ENCODE peak calls at places on chromosomes 11 and 22, in six cellular contexts. I, P, R, Y, G and X are unnamed samples.

GRCh38 chr22:40322818-40323447 is 23.4 kb upstream of the ADSL start:
- DNase-seq in P (no peak), I (no peak), G (no peak), Y (no peak), R (no peak), X (no peak)

GRCh38 chr11:86955111-86955673 is at the start of gene FZD4:
- DNase-seq in Y (peak; percentile 91), R (peak; percentile 88), P (peak; percentile 97), G (peak; percentile 88), I (peak; percentile 87), X (peak; percentile 76)

GRCh38 chr11:62705880-62706831 is 1.1 kb downstream of the BSCL2 start:
- DNase-seq in I (peak; percentile 95), R (peak; percentile 90), Y (peak; percentile 96), G (peak; percentile 95), P (peak; percentile 96), X (peak; percentile 83)

GRCh38 chr11:69381681-69382130 is 87.8 kb downstream of the MYEOV start:
- DNase-seq in Y (no peak), P (peak; percentile 47), I (no peak), R (no peak), G (no peak), X (no peak)

GRCh38 chr11:3164540-3165151 is 464 bp downstream of the OSBPL5 start:
- DNase-seq in G (peak; percentile 31), P (no peak), Y (peak; percentile 45), R (no peak), I (no peak), X (no peak)

GRCh38 chr11:75513250-75513649 is 12.5 kb downstream of the GDPD5 start:
- DNase-seq in I (no peak), G (peak; percentile 53), Y (no peak), R (peak; percentile 82), P (no peak), X (no peak)

GRCh38 chr11:132125855-132126841 is 755.7 kb downstream of the NTM start:
- DNase-seq in I (peak; percentile 58), R (no peak), Y (no peak), G (peak; percentile 48), P (no peak), X (no peak)

GRCh38 chr11:107397357-107397756 is 60.3 kb downstream of the CWF19L2 start:
- DNase-seq in G (no peak), Y (peak; percentile 55), R (peak; percentile 16), I (no peak), P (peak; percentile 22), X (no peak)

GRCh38 chr11:116226731-116227130 is 546.1 kb downstream of the BUD13 start:
- DNase-seq in R (no peak), I (no peak), Y (peak; percentile 22), P (no peak), G (no peak), X (no peak)

GRCh38 chr11:80698646-80699045 is 1257.8 kb upstream of the TENM4 start:
- DNase-seq in I (no peak), Y (no peak), R (no peak), P (no peak), G (no peak), X (no peak)

GRCh38 chr22:41576877-41577276 is 12.8 kb downstream of the PMM1 start:
- DNase-seq in G (peak; percentile 31), P (peak; percentile 72), I (peak; percentile 85), R (peak; percentile 72), Y (peak; percentile 87), X (peak; percentile 82)

GRCh38 chr11:19050281-19050680 is 10.2 kb downstream of the MRGPRX2 start:
- DNase-seq in R (no peak), G (no peak), Y (no peak), P (no peak), I (no peak), X (no peak)

GRCh38 chr11:108432783-108433182 is 34.5 kb downstream of the C11orf65 start:
- DNase-seq in I (no peak), Y (no peak), R (no peak), P (no peak), G (no peak), X (no peak)

GRCh38 chr22:46084943-46085830 is 65.1 kb upstream of the PPARA start:
- DNase-seq in R (peak; percentile 79), P (peak; percentile 71), I (no peak), Y (no peak), G (peak; percentile 75), X (no peak)

GRCh38 chr11:19679952-19680823 is 32.4 kb upstream of the NAV2 start:
- DNase-seq in Y (no peak), R (peak; percentile 87), P (no peak), G (peak; percentile 98), I (peak; percentile 56), X (no peak)

GRCh38 chr11:68163691-68164090 is 42.5 kb upstream of the CHKA start:
- DNase-seq in G (no peak), I (no peak), Y (no peak), P (no peak), R (no peak), X (no peak)

GRCh38 chr11:14270690-14271542 is 88.1 kb downstream of the RRAS2 start:
- DNase-seq in R (no peak), Y (no peak), G (no peak), I (no peak), P (peak; percentile 19), X (no peak)

GRCh38 chr11:24531528-24531927 is 34.7 kb downstream of the LUZP2 start:
- DNase-seq in R (no peak), Y (no peak), P (no peak), G (no peak), I (no peak), X (no peak)
- TF ChIP-seq JUN in R (no peak), Y (no peak), P (no peak), G (no peak), I (no peak), X (no peak)

DNA sequence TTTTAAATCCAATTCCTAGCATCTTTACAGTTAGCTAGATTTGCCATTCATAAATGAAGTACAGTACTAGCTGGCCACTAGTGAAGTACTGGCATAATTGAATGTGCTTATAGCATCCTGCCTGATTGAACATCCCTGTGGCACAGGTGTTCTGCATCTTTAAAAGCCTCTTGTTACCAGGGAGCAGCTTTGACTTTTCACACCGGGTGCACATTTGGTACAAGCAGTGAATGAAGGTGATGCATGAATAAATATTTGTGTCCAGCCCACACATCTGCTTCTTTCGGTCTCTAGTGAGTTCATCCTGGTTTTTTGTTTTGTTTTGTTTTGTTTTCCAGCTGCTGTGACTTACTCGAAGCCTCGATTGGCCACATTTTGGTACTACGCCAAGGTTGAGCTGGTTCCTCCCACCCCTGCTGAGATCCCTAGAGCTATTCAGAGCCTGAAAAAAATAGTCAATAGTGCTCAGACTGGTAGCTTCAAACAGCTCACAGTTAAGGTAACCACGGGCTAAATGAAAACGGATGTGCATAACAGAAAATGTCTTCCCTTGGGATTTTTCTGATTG is 5.3 kb downstream of the ATP5MG start:
- DNase-seq in Y (no peak), I (no peak), G (no peak), R (no peak), P (no peak), X (no peak)
- TF ChIP-seq JUN in Y (no peak), I (no peak), G (no peak), R (no peak), P (no peak), X (no peak)

GRCh38 chr11:31640611-31641010 is 131.0 kb downstream of the ELP4 start:
- DNase-seq in I (no peak), R (no peak), G (no peak), Y (no peak), P (no peak), X (no peak)

GRCh38 chr11:31645747-31646146 is 136.2 kb downstream of the ELP4 start:
- DNase-seq in P (peak; percentile 4), I (no peak), R (peak; percentile 76), Y (no peak), G (peak; percentile 84), X (peak; percentile 20)

GRCh38 chr11:31636983-31637382 is 127.4 kb downstream of the ELP4 start:
- DNase-seq in P (no peak), R (no peak), G (no peak), I (no peak), Y (no peak), X (no peak)

GRCh38 chr11:31643831-31644230 is 134.3 kb downstream of the ELP4 start:
- DNase-seq in P (no peak), I (no peak), G (peak; percentile 43), Y (no peak), R (peak; percentile 46), X (no peak)

DNA sequence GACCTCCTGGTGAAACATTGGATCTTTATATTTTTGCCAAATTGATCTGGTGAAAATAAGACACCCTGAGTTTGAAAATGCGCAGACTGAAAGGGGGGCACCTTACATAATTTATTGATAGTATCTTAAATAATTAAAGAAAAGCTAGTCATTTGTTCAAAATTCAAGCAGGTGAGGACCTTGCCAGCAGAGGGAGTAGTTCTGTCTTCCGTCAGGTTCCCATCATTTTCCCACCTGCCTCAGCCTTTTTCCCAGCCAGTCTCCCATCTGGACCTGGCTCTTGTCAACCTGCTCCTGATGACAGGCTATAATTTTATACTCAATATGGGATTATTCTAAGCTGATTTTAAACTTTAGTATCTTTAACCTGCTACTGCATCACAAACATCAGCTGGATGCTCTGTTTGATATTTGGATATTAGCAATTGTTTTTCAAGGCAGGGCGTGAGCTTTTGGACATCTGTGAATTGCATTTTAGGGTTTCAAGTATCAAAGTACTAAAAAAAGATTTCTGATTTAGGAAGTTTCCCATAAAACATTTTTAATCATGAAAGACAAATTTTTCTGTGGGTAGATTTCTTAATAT is 132.0 kb downstream of the ELP4 start:
- DNase-seq in P (peak; percentile 12), I (peak; percentile 59), R (peak; percentile 64), G (peak; percentile 41), Y (peak; percentile 65), X (peak; percentile 40)
- TF ChIP-seq JUN in P (no peak), I (no peak), R (no peak), G (no peak), Y (no peak), X (no peak)

GRCh38 chr22:43289976-43290663 is 53.1 kb downstream of the SCUBE1 start:
- DNase-seq in P (no peak), G (no peak), Y (no peak), I (no peak), R (no peak), X (no peak)

GRCh38 chr22:43293259-43293658 is 49.9 kb downstream of the SCUBE1 start:
- DNase-seq in P (peak; percentile 46), Y (no peak), R (no peak), I (no peak), G (no peak), X (no peak)

GRCh38 chr22:43291381-43291780 is 51.8 kb downstream of the SCUBE1 start:
- DNase-seq in I (no peak), R (no peak), P (no peak), Y (no peak), G (no peak), X (no peak)

GRCh38 chr22:43293661-43294392 is 49.3 kb downstream of the SCUBE1 start:
- DNase-seq in Y (no peak), P (peak; percentile 77), R (peak; percentile 73), I (no peak), G (peak; percentile 25), X (peak; percentile 90)

GRCh38 chr22:43292633-43293025 is 50.5 kb downstream of the SCUBE1 start:
- DNase-seq in R (no peak), I (no peak), Y (no peak), G (no peak), P (no peak), X (no peak)
- TF ChIP-seq JUN in R (no peak), I (no peak), Y (no peak), G (no peak), P (no peak), X (no peak)